ENCODE peak calls at places on chromosomes 3 and 15, in seven cellular contexts. Z is aorta, P is fibroblast of lung, A is endodermal cell, B is HCT116, N is psoas muscle, U is PC-9. C is an unnamed sample.

GRCh38 chr15:48823237-48823636 is 12.4 kb upstream of the CEP152 start:
- DNase-seq in P (peak), U (no peak), A (peak), B (no peak), N (no peak), Z (no peak), C (no peak)

GRCh38 chr3:84960581-84960980 is 1.8 kb downstream of the CADM2 start:
- DNase-seq in P (no peak), N (no peak), Z (no peak), A (peak), U (no peak), B (no peak), C (no peak)

GRCh38 chr3:13014755-13015285 is 58.4 kb downstream of the IQSEC1 start:
- DNase-seq in P (no peak), B (no peak), N (no peak), A (no peak), U (no peak), Z (peak), C (no peak)

GRCh38 chr3:115784739-115785571 is 161.6 kb downstream of the GAP43 start:
- DNase-seq in N (no peak), Z (no peak), P (peak), A (peak), U (no peak), B (no peak), C (no peak)

GRCh38 chr3:112143251-112143650 is 10.2 kb upstream of the GCSAM start:
- DNase-seq in U (no peak), Z (no peak), A (no peak), B (no peak), P (peak), N (no peak), C (no peak)

GRCh38 chr3:56758539-56758981 is 43.2 kb downstream of the ARHGEF3 start:
- DNase-seq in N (no peak), Z (no peak), A (no peak), B (peak), U (peak), P (peak), C (no peak)

GRCh38 chr15:72796515-72797337 is 13.2 kb upstream of the ADPGK start:
- DNase-seq in N (peak), A (peak), B (peak), Z (peak), U (no peak), P (peak), C (peak)

GRCh38 chr3:127112796-127113570 is 79.9 kb upstream of the PRR23E start:
- DNase-seq in A (peak), Z (no peak), U (no peak), B (no peak), P (no peak), N (no peak), C (no peak)

GRCh38 chr3:13590841-13591515 is 42.1 kb downstream of the FBLN2 start:
- DNase-seq in B (no peak), N (no peak), P (no peak), U (no peak), A (no peak), Z (no peak), C (no peak)

GRCh38 chr3:129268396-129268795 is 10.3 kb upstream of the HMCES start:
- DNase-seq in U (no peak), N (no peak), P (no peak), Z (no peak), A (no peak), B (no peak), C (no peak)

GRCh38 chr3:42263354-42264346 is 2.3 kb downstream of the CCK start:
- DNase-seq in U (peak), N (no peak), P (no peak), A (peak), B (peak), Z (no peak), C (no peak)

GRCh38 chr3:186965141-186965879 is 35.0 kb downstream of the ST6GAL1 start:
- DNase-seq in U (no peak), Z (no peak), P (peak), N (no peak), A (peak), B (no peak), C (no peak)
- H3K27ac ChIP-seq in U (no peak), Z (no peak), P (no peak), N (peak), A (no peak), B (no peak), C (peak)

GRCh38 chr15:100853676-100854440 is 25.8 kb upstream of the ALDH1A3 start:
- DNase-seq in Z (no peak), A (no peak), U (no peak), P (no peak), N (no peak), B (no peak), C (no peak)
- H3K27ac ChIP-seq in Z (no peak), A (no peak), U (peak), P (no peak), N (no peak), B (no peak), C (no peak)

DNA sequence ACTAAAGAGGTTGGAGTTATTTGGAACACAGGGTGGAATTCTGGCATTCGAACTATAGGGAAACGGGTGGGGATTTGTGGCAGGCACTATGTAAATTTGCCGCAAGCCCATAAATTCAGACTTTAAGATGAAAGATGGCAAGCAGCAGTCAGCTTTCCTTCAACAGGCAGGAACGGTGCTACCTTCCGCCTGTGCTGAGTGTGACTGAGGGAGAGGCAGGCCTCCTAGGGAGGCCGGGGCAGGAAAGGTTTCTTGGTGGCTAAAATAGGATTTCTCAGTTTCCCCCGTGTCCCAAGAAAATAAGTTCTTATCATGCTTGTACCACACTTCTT is 12.5 kb downstream of the FLNB start:
- DNase-seq in A (no peak), U (no peak), B (no peak), Z (no peak), N (no peak), P (no peak), C (no peak)
- H3K27ac ChIP-seq in A (peak), U (peak), B (no peak), Z (no peak), N (peak), P (no peak), C (peak)

GRCh38 chr15:39468341-39468740 is 112.5 kb upstream of the THBS1 start:
- DNase-seq in P (no peak), N (peak), B (no peak), Z (peak), U (no peak), A (no peak), C (no peak)
- H3K27ac ChIP-seq in P (no peak), N (no peak), B (no peak), Z (no peak), U (no peak), A (no peak), C (peak)

GRCh38 chr3:38541800-38542199 is 45.7 kb downstream of the EXOG start:
- DNase-seq in P (no peak), U (no peak), A (no peak), N (peak), Z (no peak), B (no peak), C (no peak)

GRCh38 chr3:38545396-38545949 is 49.3 kb downstream of the EXOG start:
- DNase-seq in B (no peak), Z (no peak), P (no peak), N (no peak), A (peak), U (no peak), C (no peak)

GRCh38 chr3:38542401-38543298 is 46.5 kb downstream of the EXOG start:
- DNase-seq in Z (no peak), P (peak), A (no peak), U (peak), N (peak), B (no peak), C (no peak)

GRCh38 chr3:38544926-38545325 is 48.8 kb downstream of the EXOG start:
- DNase-seq in P (no peak), Z (no peak), U (no peak), B (no peak), N (no peak), A (peak), C (no peak)

GRCh38 chr3:38543602-38544001 is 47.5 kb downstream of the EXOG start:
- DNase-seq in B (no peak), U (no peak), N (peak), P (no peak), Z (no peak), A (no peak), C (no peak)
- H3K27ac ChIP-seq in B (no peak), U (no peak), N (peak), P (no peak), Z (no peak), A (no peak), C (no peak)

GRCh38 chr3:120162400-120162799 is 68.2 kb upstream of the GSK3B start:
- DNase-seq in A (no peak), P (peak), B (no peak), Z (no peak), U (no peak), N (no peak), C (no peak)
- H3K27ac ChIP-seq in A (no peak), P (no peak), B (no peak), Z (no peak), U (peak), N (no peak), C (no peak)

GRCh38 chr3:185653949-185654757 is 68.1 kb downstream of the SENP2 start:
- DNase-seq in Z (no peak), N (no peak), U (no peak), B (no peak), A (no peak), P (peak), C (no peak)
- H3K27ac ChIP-seq in Z (no peak), N (no peak), U (no peak), B (no peak), A (no peak), P (no peak), C (peak)

GRCh38 chr3:108202080-108202479 is 20.1 kb downstream of the IFT57 start:
- DNase-seq in P (peak), A (no peak), B (no peak), U (no peak), Z (no peak), N (no peak), C (no peak)
- H3K27ac ChIP-seq in P (no peak), A (no peak), B (no peak), U (no peak), Z (no peak), N (no peak), C (no peak)